ENCODE peak calls at places on chromosomes 6 and 20, in four cellular contexts. G is Caco-2, I is memory B cell, E is breast epithelium. L is an unnamed sample.

GRCh38 chr6:85464722-85465150 is 14.9 kb downstream of the NT5E start:
- DNase-seq in G (no peak), I (no peak), E (no peak), L (no peak)

GRCh38 chr20:23048283-23049200 is 930 bp downstream of the THBD start:
- DNase-seq in G (no peak), I (no peak), E (no peak), L (peak; percentile 38)

GRCh38 chr6:106448000-106448426 is 87.5 kb downstream of the CRYBG1 start:
- DNase-seq in G (no peak), I (peak; percentile 39), E (no peak), L (no peak)

GRCh38 chr6:40990301-40990700 is 48.7 kb downstream of the UNC5CL start:
- DNase-seq in G (peak; percentile 26), I (no peak), E (no peak), L (no peak)

GRCh38 chr20:51373713-51374481 is 168.6 kb downstream of the NFATC2 start:
- DNase-seq in G (peak; percentile 63), I (no peak), E (no peak), L (no peak)

GRCh38 chr20:3788685-3789155 is 2.2 kb upstream of the CENPB start:
- DNase-seq in G (no peak), I (no peak), E (no peak), L (no peak)

GRCh38 chr6:136956590-136957573 is 34.8 kb downstream of the SLC35D3 start:
- DNase-seq in G (peak; percentile 20), I (no peak), E (no peak), L (no peak)

GRCh38 chr6:148760568-148761531 is 14.0 kb downstream of the UST start:
- DNase-seq in G (no peak), I (peak; percentile 79), E (peak; percentile 30), L (peak; percentile 74)

GRCh38 chr20:62641749-62642665 is at the start of gene SLCO4A1:
- DNase-seq in G (peak; percentile 96), I (peak; percentile 79), E (peak; percentile 40), L (peak; percentile 54)

GRCh38 chr6:145673504-145673903 is 61.8 kb downstream of the EPM2A start:
- DNase-seq in G (no peak), I (no peak), E (no peak), L (no peak)

GRCh38 chr6:157823523-157824370 is 701 bp downstream of the SNX9 start:
- DNase-seq in G (peak; percentile 49), I (peak; percentile 70), E (peak; percentile 69), L (peak; percentile 58)

GRCh38 chr6:99603421-99604160 is 3.0 kb upstream of the PRDM13 start:
- DNase-seq in G (peak; percentile 39), I (no peak), E (no peak), L (no peak)

GRCh38 chr6:112331306-112331705 is 15.8 kb upstream of the RFPL4B start:
- DNase-seq in G (no peak), I (no peak), E (no peak), L (no peak)

GRCh38 chr6:139290787-139291294 is 957 bp downstream of the TXLNB start:
- DNase-seq in G (no peak), I (peak; percentile 69), E (no peak), L (no peak)

GRCh38 chr20:62711703-62712101 is 3.1 kb downstream of the NTSR1 start:
- DNase-seq in G (no peak), I (no peak), E (no peak), L (no peak)

L was measured in tibial nerve.